ENCODE peak calls at places on chromosomes 13 and 19, in four cellular contexts. M is K562, G is WTC11, Y is HepG2. X is an unnamed sample.

GRCh38 chr19:58328999-58329398 is 2.2 kb downstream of the ZSCAN22 start:
- DNase-seq in Y (no peak), G (peak), M (peak), X (peak)

GRCh38 chr13:29948246-29948645 is 97.8 kb upstream of the UBL3 start:
- DNase-seq in G (no peak), Y (no peak), M (no peak), X (no peak)

GRCh38 chr19:37362733-37363132 is 8.2 kb upstream of the ZNF527 start:
- DNase-seq in Y (peak), M (peak), G (peak), X (no peak)

GRCh38 chr13:54034047-54034446 is 1005.4 kb downstream of the OLFM4 start:
- DNase-seq in M (no peak), G (no peak), Y (no peak), X (no peak)

GRCh38 chr19:19443283-19443682 is 37.8 kb downstream of the GATAD2A start:
- DNase-seq in M (no peak), Y (no peak), G (no peak), X (no peak)

GRCh38 chr19:35879068-35879467 is 10.7 kb downstream of the APLP1 start:
- DNase-seq in Y (no peak), M (no peak), G (no peak), X (no peak)

GRCh38 chr19:46225558-46226004 is 4.0 kb upstream of the IGFL1 start:
- DNase-seq in G (no peak), M (no peak), Y (no peak), X (no peak)

GRCh38 chr19:8630796-8631424 is 477 bp downstream of the NFILZ start:
- DNase-seq in G (no peak), Y (no peak), M (no peak), X (no peak)

GRCh38 chr19:47651132-47651531 is 42.2 kb downstream of the BICRA start:
- DNase-seq in G (no peak), M (no peak), Y (no peak), X (no peak)

GRCh38 chr19:47649588-47649987 is 40.7 kb downstream of the BICRA start:
- DNase-seq in Y (no peak), G (no peak), M (no peak), X (no peak)

GRCh38 chr19:47652285-47652684 is 43.4 kb downstream of the BICRA start:
- DNase-seq in Y (no peak), G (no peak), M (no peak), X (no peak)

GRCh38 chr19:47650695-47651094 is 41.8 kb downstream of the BICRA start:
- DNase-seq in G (no peak), Y (no peak), M (no peak), X (no peak)

GRCh38 chr19:47651691-47652090 is 42.8 kb downstream of the BICRA start:
- DNase-seq in G (no peak), Y (no peak), M (no peak), X (no peak)
- TF ChIP-seq ELF4 in G (no peak), Y (no peak), M (no peak), X (no peak)

DNA sequence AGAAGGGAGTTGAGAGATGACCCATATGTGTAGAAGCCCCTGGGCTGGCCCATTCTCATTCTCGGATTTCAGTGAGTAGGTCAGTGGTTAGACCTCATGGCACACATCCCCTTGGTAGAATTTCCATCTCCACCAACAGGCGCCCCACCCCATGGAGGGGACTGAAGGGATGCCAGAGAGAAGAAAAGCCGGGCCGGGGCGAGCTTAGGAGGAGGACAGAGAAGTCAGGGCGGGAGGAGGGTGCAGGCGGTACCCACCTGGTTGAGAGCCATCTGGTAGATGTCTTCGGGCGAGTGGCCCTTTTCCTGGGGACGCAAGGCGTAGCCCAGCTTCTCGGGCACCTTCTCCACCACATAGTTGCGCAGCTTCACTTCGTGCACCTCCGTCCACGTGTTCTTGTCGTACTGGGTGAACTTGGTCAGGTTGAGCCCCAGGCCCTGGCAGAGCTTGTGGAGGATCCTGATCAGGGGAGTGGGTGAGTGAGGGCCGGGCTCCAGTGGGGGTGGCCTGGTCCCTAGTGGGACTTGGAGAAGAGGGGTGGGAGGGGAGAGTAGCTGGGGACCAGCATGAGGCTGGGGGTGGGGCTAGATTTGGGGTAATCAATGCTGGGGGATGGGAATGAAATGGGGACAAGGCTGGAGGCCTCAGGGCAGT is 2.5 kb downstream of the IL4I1 start:
- DNase-seq in M (no peak), G (no peak), Y (no peak), X (no peak)
- TF ChIP-seq ELF4 in M (no peak), G (no peak), Y (no peak), X (no peak)

DNA sequence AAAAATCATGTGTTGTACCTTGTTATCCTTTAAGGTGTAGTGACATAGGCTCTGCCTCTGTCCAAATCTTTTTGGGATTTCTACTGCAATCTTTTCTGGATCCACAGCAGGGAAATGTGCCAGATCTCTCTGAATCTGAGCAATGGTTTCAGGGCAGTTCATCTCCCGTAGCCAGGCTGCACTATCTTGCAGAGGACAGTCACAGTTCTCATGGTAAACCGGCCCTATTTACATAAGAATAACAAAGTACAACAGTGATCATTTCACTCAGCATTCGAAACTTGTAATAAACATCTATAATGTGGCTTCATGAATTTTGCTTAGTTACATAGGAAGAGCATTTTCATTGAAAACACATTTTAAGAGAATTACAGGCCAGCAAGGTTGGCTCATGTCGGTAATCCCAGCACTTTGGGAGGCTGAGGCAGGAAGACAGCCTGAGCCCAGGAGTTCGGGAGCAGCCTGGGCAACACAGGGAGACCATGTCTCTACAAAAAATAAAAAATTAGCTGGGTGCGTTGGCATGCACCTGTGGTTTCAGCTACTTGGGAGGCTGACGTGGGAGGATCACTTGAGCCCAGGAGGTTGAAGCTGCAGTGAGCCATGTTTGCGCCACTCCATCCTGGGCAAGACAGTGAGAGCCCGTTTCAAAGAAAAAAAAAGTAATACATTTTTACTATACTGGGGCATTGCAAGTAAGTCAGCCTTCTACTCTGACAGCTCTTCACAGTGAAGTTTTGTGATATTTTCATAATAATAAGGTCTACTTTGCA is 5.0 kb downstream of the POGLUT2 start:
- DNase-seq in M (no peak), Y (no peak), G (no peak), X (no peak)
- TF ChIP-seq ELF4 in M (no peak), Y (no peak), G (no peak), X (no peak)

GRCh38 chr19:3612330-3612729 is 5.7 kb upstream of the TBXA2R start:
- DNase-seq in M (no peak), G (no peak), Y (no peak), X (no peak)

GRCh38 chr19:3614858-3615505 is 8.3 kb upstream of the TBXA2R start:
- DNase-seq in G (no peak), Y (no peak), M (no peak), X (no peak)

GRCh38 chr19:3613765-3614661 is 7.3 kb upstream of the TBXA2R start:
- DNase-seq in Y (no peak), M (no peak), G (no peak), X (no peak)

GRCh38 chr19:3611841-3612240 is 5.2 kb upstream of the TBXA2R start:
- DNase-seq in Y (no peak), G (no peak), M (no peak), X (no peak)

GRCh38 chr19:3612901-3613741 is 6.4 kb upstream of the TBXA2R start:
- DNase-seq in G (peak), Y (no peak), M (peak), X (no peak)
- TF ChIP-seq ELF4 in G (no peak), Y (no peak), M (no peak), X (no peak)

DNA sequence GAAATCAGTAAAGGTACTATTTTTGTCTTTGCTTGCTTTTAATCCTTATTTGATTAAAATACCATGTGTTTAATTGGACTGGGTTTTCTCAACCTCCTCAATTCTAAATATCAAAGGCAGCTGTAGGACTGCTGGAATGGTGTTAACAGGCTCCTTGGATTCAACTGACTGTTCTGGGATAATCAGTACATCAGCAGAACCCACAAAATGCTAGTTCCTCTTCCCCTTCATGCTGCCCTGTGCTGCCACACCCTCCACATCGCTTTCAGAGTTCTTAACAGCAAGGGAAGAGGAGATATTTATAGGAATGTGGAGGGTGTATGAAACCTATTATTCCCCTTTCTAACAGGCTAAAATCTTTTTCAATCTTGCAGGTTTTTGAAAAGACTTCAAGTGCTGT is 82.4 kb downstream of the KCTD12 start:
- DNase-seq in M (no peak), G (no peak), Y (no peak), X (no peak)
- TF ChIP-seq ELF4 in M (no peak), G (no peak), Y (no peak), X (no peak)

GRCh38 chr19:4052114-4052992 is 14.3 kb downstream of the ZBTB7A start:
- DNase-seq in G (no peak), Y (peak), M (no peak), X (no peak)
- TF ChIP-seq ELF4 in G (no peak), Y (no peak), M (no peak), X (no peak)

DNA sequence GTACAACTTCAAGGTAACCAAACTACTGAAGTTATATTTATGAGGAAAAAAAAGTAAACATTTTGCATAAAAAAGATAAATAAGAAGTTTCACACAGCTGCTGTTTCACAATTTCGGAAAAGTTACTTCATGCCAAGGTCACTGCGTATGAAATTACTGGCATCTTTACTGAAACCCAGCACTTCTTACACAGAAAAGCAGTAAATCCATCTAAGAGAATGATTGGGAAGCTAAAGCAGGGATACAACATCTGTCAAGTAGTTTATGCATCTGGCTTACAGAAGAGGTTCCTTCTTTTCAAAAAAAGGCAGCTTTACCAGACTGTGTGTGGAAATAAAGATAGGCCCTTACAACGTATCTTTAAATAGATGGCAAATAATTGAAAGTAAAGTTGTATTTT is 733.6 kb upstream of the ATXN8OS start:
- DNase-seq in Y (no peak), M (no peak), G (no peak), X (no peak)
- TF ChIP-seq ELF4 in Y (no peak), M (no peak), G (no peak), X (no peak)

GRCh38 chr19:3578390-3578789 is 5.6 kb downstream of the HMG20B start:
- DNase-seq in Y (no peak), G (no peak), M (no peak), X (no peak)
- TF ChIP-seq ELF4 in Y (no peak), G (no peak), M (no peak), X (no peak)

GRCh38 chr19:54133312-54133956 is 4.1 kb upstream of the CNOT3 start:
- DNase-seq in Y (peak), G (no peak), M (no peak), X (no peak)
- TF ChIP-seq ELF4 in Y (no peak), G (no peak), M (no peak), X (no peak)

X was measured in HEK293T.